ENCODE peak calls at places on chromosomes 1 and 21, in four cellular contexts. One of them, this sample, is unnamed.
A peak's percentile ranks its signal among the peaks of the same experiment; 100 is the strongest.

GRCh38 chr1:161313554-161314200 is 504 bp upstream of the SDHC start:
- DNase-seq in D341Med: peak; percentile 28
- DNase-seq in aorta: no peak
- DNase-seq in HepG2: peak; percentile 43
- DNase-seq in this sample: no peak

GRCh38 chr21:27649746-27650145 is 682.9 kb upstream of the ADAMTS5 start:
- DNase-seq in aorta: no peak
- DNase-seq in HepG2: no peak
- DNase-seq in D341Med: no peak
- DNase-seq in this sample: no peak

GRCh38 chr1:73537400-73537799 is 660.6 kb downstream of the LRRIQ3 start:
- DNase-seq in aorta: peak; percentile 48
- DNase-seq in D341Med: no peak
- DNase-seq in HepG2: no peak
- DNase-seq in this sample: peak; percentile 2

GRCh38 chr1:36942093-36942492 is 92.2 kb downstream of the GRIK3 start:
- DNase-seq in HepG2: no peak
- DNase-seq in D341Med: no peak
- DNase-seq in aorta: no peak
- DNase-seq in this sample: no peak

GRCh38 chr1:247376659-247377058 is 39.3 kb upstream of the NLRP3 start:
- DNase-seq in D341Med: no peak
- DNase-seq in aorta: no peak
- DNase-seq in HepG2: no peak
- DNase-seq in this sample: peak; percentile 84

GRCh38 chr1:220498188-220498587 is 29.7 kb upstream of the MARK1 start:
- DNase-seq in HepG2: no peak
- DNase-seq in aorta: no peak
- DNase-seq in D341Med: peak; percentile 78
- DNase-seq in this sample: no peak

GRCh38 chr1:169309178-169310166 is 58.1 kb downstream of the NME7 start:
- DNase-seq in D341Med: no peak
- DNase-seq in aorta: no peak
- DNase-seq in HepG2: no peak
- DNase-seq in this sample: no peak

GRCh38 chr21:45607021-45607921 is 36.3 kb upstream of the PCBP3 start:
- DNase-seq in aorta: peak; percentile 40
- DNase-seq in D341Med: no peak
- DNase-seq in HepG2: no peak
- DNase-seq in this sample: no peak

GRCh38 chr1:40421694-40422384 is 28.4 kb upstream of the ZFP69B start:
- DNase-seq in aorta: no peak
- DNase-seq in HepG2: peak; percentile 99
- DNase-seq in D341Med: no peak
- DNase-seq in this sample: no peak

GRCh38 chr1:43008425-43009108 is 49.9 kb upstream of the SLC2A1 start:
- DNase-seq in D341Med: no peak
- DNase-seq in aorta: no peak
- DNase-seq in HepG2: peak; percentile 93
- DNase-seq in this sample: peak; percentile 87

This sample was measured in H1.